ENCODE peak calls at places on chromosomes 6 and 20, in five cellular contexts. One of them, this sample, is unnamed.

GRCh38 chr6:125639621-125640020 is 109.8 kb upstream of the HEY2 start:
- DNase-seq in choroid plexus epithelial cell: no peak
- DNase-seq in cardiac muscle cell: no peak
- DNase-seq in Calu3: no peak
- DNase-seq in T follicular helper cell: no peak
- DNase-seq in this sample: no peak

GRCh38 chr6:22362361-22362760 is 65.5 kb upstream of the PRL start:
- DNase-seq in T follicular helper cell: no peak
- DNase-seq in choroid plexus epithelial cell: no peak
- DNase-seq in cardiac muscle cell: no peak
- DNase-seq in Calu3: peak; percentile 31
- DNase-seq in this sample: no peak

GRCh38 chr6:1334725-1335124 is 22.8 kb downstream of the FOXQ1 start:
- DNase-seq in choroid plexus epithelial cell: no peak
- DNase-seq in Calu3: no peak
- DNase-seq in T follicular helper cell: no peak
- DNase-seq in cardiac muscle cell: no peak
- DNase-seq in this sample: no peak

GRCh38 chr6:162421004-162421403 is 306.6 kb downstream of the PRKN start:
- DNase-seq in choroid plexus epithelial cell: no peak
- DNase-seq in T follicular helper cell: no peak
- DNase-seq in Calu3: no peak
- DNase-seq in cardiac muscle cell: no peak
- DNase-seq in this sample: no peak

GRCh38 chr20:49990310-49990720 is 7.5 kb downstream of the SNAI1 start:
- DNase-seq in choroid plexus epithelial cell: no peak
- DNase-seq in Calu3: no peak
- DNase-seq in cardiac muscle cell: no peak
- DNase-seq in T follicular helper cell: no peak
- DNase-seq in this sample: no peak

GRCh38 chr6:133973109-133973971 is 20.3 kb downstream of the TBPL1 start:
- DNase-seq in cardiac muscle cell: peak; percentile 57
- DNase-seq in choroid plexus epithelial cell: peak; percentile 82
- DNase-seq in Calu3: no peak
- DNase-seq in T follicular helper cell: no peak
- DNase-seq in this sample: no peak

GRCh38 chr6:16286151-16286522 is 47.8 kb downstream of the GMPR start:
- DNase-seq in choroid plexus epithelial cell: peak; percentile 55
- DNase-seq in Calu3: peak; percentile 30
- DNase-seq in T follicular helper cell: peak; percentile 3
- DNase-seq in cardiac muscle cell: peak; percentile 87
- DNase-seq in this sample: no peak

GRCh38 chr6:156953478-156954146 is 176.4 kb downstream of the ARID1B start:
- DNase-seq in cardiac muscle cell: peak; percentile 83
- DNase-seq in T follicular helper cell: peak; percentile 51
- DNase-seq in Calu3: peak; percentile 73
- DNase-seq in choroid plexus epithelial cell: peak; percentile 99
- DNase-seq in this sample: peak; percentile 17

GRCh38 chr6:138815797-138816528 is 20.1 kb downstream of the ECT2L start:
- DNase-seq in cardiac muscle cell: peak; percentile 61
- DNase-seq in choroid plexus epithelial cell: peak; percentile 86
- DNase-seq in Calu3: no peak
- DNase-seq in T follicular helper cell: no peak
- DNase-seq in this sample: peak; percentile 32

GRCh38 chr20:62386383-62387218 is at the start of gene RPS21:
- DNase-seq in Calu3: peak; percentile 98
- DNase-seq in cardiac muscle cell: peak; percentile 95
- DNase-seq in T follicular helper cell: peak; percentile 91
- DNase-seq in choroid plexus epithelial cell: peak; percentile 91
- DNase-seq in this sample: peak; percentile 93

GRCh38 chr20:51327251-51327841 is 215.2 kb downstream of the NFATC2 start:
- DNase-seq in Calu3: no peak
- DNase-seq in T follicular helper cell: no peak
- DNase-seq in choroid plexus epithelial cell: peak; percentile 75
- DNase-seq in cardiac muscle cell: no peak
- DNase-seq in this sample: no peak

GRCh38 chr6:125101656-125102055 is 51.9 kb upstream of the TPD52L1 start:
- DNase-seq in choroid plexus epithelial cell: no peak
- DNase-seq in Calu3: no peak
- DNase-seq in cardiac muscle cell: no peak
- DNase-seq in T follicular helper cell: no peak
- DNase-seq in this sample: no peak

GRCh38 chr20:2911200-2911599 is 37.9 kb downstream of the PTPRA start:
- DNase-seq in cardiac muscle cell: no peak
- DNase-seq in choroid plexus epithelial cell: peak; percentile 16
- DNase-seq in Calu3: no peak
- DNase-seq in T follicular helper cell: no peak
- DNase-seq in this sample: no peak

GRCh38 chr6:150579611-150580010 is 20.1 kb upstream of the PLEKHG1 start:
- DNase-seq in T follicular helper cell: no peak
- DNase-seq in choroid plexus epithelial cell: no peak
- DNase-seq in Calu3: no peak
- DNase-seq in cardiac muscle cell: no peak
- DNase-seq in this sample: no peak